ENCODE peak calls at places on chromosomes 5 and 9, in seven cellular contexts. Z is cardiac fibroblast, V is GM20000, P is progenitor cell of endocrine pancreas, T is GM10248, D is K562, E is IMR-90. F is an unnamed sample.

GRCh38 chr5:33257807-33258491 is 182.8 kb upstream of the TARS1 start:
- DNase-seq in P (no peak), D (no peak), T (no peak), Z (peak; percentile 89), E (peak; percentile 89), V (no peak), F (peak; percentile 78)

GRCh38 chr9:81083821-81084512 is 605.4 kb downstream of the TLE1 start:
- DNase-seq in E (peak; percentile 80), Z (peak; percentile 80), D (no peak), P (no peak), V (no peak), T (no peak), F (peak; percentile 21)

GRCh38 chr9:136119259-136120118 is 814 bp upstream of the TMEM250 start:
- DNase-seq in E (peak; percentile 19), T (no peak), P (peak; percentile 39), D (peak; percentile 50), V (peak; percentile 49), Z (peak; percentile 35), F (peak; percentile 35)

GRCh38 chr9:71629816-71630215 is 138.5 kb downstream of the CEMIP2 start:
- DNase-seq in D (no peak), Z (no peak), T (no peak), V (no peak), P (no peak), E (no peak), F (no peak)

GRCh38 chr5:132483661-132484385 is 6.8 kb downstream of the IRF1 start:
- DNase-seq in D (no peak), E (no peak), P (no peak), V (no peak), T (no peak), Z (no peak), F (no peak)

GRCh38 chr5:155080721-155081120 is 67.2 kb downstream of the KIF4B start:
- DNase-seq in E (no peak), P (no peak), D (no peak), T (no peak), V (no peak), Z (no peak), F (no peak)

GRCh38 chr5:73118331-73119011 is 1.9 kb upstream of the TMEM171 start:
- DNase-seq in T (no peak), E (no peak), P (no peak), V (no peak), D (no peak), Z (no peak), F (no peak)

GRCh38 chr9:114278881-114279570 is 43.9 kb upstream of the ORM1 start:
- DNase-seq in Z (peak; percentile 74), V (no peak), P (no peak), E (peak; percentile 51), T (no peak), D (no peak), F (peak; percentile 70)

GRCh38 chr5:59724482-59725392 is 168.8 kb downstream of the PDE4D start:
- DNase-seq in D (peak; percentile 24), V (peak; percentile 48), P (no peak), Z (peak; percentile 69), E (peak; percentile 36), T (peak; percentile 28), F (peak; percentile 22)

GRCh38 chr5:163964650-163965049 is 459.2 kb downstream of the MAT2B start:
- DNase-seq in E (peak; percentile 39), P (no peak), V (no peak), D (no peak), T (no peak), Z (peak; percentile 5), F (no peak)

GRCh38 chr9:115063058-115063850 is 54.7 kb downstream of the TNC start:
- DNase-seq in P (no peak), V (no peak), D (no peak), T (no peak), E (peak; percentile 77), Z (peak; percentile 34), F (peak; percentile 44)

GRCh38 chr9:91144782-91145181 is 216.9 kb downstream of the AUH start:
- DNase-seq in E (peak; percentile 71), P (no peak), T (no peak), D (no peak), V (no peak), Z (no peak), F (peak; percentile 72)

GRCh38 chr9:125214186-125214585 is 13.8 kb downstream of the RABEPK start:
- DNase-seq in P (no peak), V (no peak), D (no peak), E (no peak), Z (no peak), T (no peak), F (no peak)

GRCh38 chr5:128237504-128237903 is 153.9 kb downstream of the SLC12A2 start:
- DNase-seq in P (no peak), Z (peak; percentile 36), E (peak; percentile 23), D (no peak), T (no peak), V (no peak), F (peak; percentile 59)

GRCh38 chr5:138789771-138790242 is 36.6 kb downstream of the CTNNA1 start:
- DNase-seq in T (peak; percentile 64), Z (peak; percentile 61), V (peak; percentile 65), E (peak; percentile 38), P (no peak), D (peak; percentile 55), F (peak; percentile 10)

GRCh38 chr5:36535390-36535789 is 71.0 kb upstream of the SLC1A3 start:
- DNase-seq in V (no peak), D (no peak), T (no peak), E (no peak), P (no peak), Z (no peak), F (no peak)

GRCh38 chr5:113357696-113358476 is 76.9 kb downstream of the TSSK1B start:
- DNase-seq in P (no peak), V (no peak), E (no peak), Z (no peak), T (no peak), D (no peak), F (no peak)

GRCh38 chr9:76676857-76677256 is 87.4 kb upstream of the PCA3 start:
- DNase-seq in P (no peak), Z (no peak), D (no peak), E (no peak), V (no peak), T (no peak), F (no peak)

GRCh38 chr9:125559894-125560293 is 147.1 kb downstream of the MAPKAP1 start:
- DNase-seq in Z (no peak), V (no peak), E (no peak), D (no peak), P (no peak), T (no peak), F (no peak)

GRCh38 chr9:34520096-34520495 is 2.7 kb downstream of the ENHO start:
- DNase-seq in Z (no peak), T (no peak), P (no peak), D (no peak), V (no peak), E (no peak), F (no peak)

GRCh38 chr9:34520505-34521385 is 2.0 kb downstream of the ENHO start:
- DNase-seq in V (no peak), P (no peak), D (no peak), Z (no peak), E (no peak), T (no peak), F (no peak)

GRCh38 chr9:34518896-34519295 is 3.9 kb downstream of the ENHO start:
- DNase-seq in E (no peak), P (no peak), T (no peak), Z (no peak), D (no peak), V (no peak), F (no peak)

GRCh38 chr9:34518110-34518616 is 4.6 kb downstream of the ENHO start:
- DNase-seq in D (no peak), V (no peak), Z (no peak), P (no peak), T (no peak), E (no peak), F (no peak)

DNA sequence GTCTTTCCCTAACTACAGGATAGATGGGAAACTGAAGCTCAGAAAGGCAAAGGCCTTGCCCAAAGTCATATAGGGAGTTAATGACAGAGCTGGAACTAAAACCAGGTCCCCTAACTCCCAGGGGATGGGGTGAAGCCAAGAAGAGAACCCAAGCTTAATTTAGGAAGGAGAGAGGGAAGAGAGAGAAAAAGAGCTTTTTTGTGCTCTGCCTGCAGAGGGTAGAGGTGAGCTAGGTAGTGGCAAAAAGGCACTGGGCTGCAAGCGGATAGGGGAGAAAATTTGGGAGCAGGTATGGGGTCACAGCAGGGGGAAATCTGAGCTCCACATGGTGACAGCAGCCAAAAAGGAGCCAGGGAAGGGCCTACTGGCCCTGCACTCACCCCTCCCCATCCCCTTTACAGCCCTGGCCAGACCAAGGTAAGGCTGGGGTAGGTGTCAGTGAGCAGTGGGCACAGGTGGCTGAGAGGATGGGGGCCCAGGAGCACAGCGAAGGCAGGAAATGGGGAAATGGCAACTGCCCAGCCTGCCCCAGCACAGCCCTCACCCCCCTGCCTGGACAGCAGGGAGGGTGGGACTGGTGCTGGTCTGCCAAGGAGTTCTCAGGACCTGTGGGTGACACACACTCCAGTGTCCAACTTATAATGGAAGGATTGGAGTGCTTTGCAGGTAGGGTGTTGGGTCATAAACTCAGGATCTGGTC is 3.3 kb downstream of the ENHO start:
- DNase-seq in Z (no peak), E (no peak), T (no peak), V (no peak), P (no peak), D (no peak), F (no peak)
- TF ChIP-seq CTCF in Z (no peak), E (no peak), T (no peak), V (no peak), P (no peak), D (peak; percentile 33), F (no peak)

GRCh38 chr9:134175808-134176598 is 11.6 kb upstream of the RNU6ATAC start:
- DNase-seq in P (no peak), E (no peak), T (no peak), V (no peak), D (no peak), Z (no peak), F (no peak)
- TF ChIP-seq CTCF in P (peak; percentile 27), E (peak; percentile 28), T (no peak), V (no peak), D (peak; percentile 6), Z (peak; percentile 2), F (no peak)

GRCh38 chr9:134655591-134656333 is 14.2 kb downstream of the COL5A1 start:
- DNase-seq in D (no peak), Z (no peak), T (no peak), E (no peak), V (no peak), P (no peak), F (no peak)
- TF ChIP-seq CTCF in D (no peak), Z (no peak), T (peak; percentile 11), E (no peak), V (no peak), P (no peak), F (no peak)

DNA sequence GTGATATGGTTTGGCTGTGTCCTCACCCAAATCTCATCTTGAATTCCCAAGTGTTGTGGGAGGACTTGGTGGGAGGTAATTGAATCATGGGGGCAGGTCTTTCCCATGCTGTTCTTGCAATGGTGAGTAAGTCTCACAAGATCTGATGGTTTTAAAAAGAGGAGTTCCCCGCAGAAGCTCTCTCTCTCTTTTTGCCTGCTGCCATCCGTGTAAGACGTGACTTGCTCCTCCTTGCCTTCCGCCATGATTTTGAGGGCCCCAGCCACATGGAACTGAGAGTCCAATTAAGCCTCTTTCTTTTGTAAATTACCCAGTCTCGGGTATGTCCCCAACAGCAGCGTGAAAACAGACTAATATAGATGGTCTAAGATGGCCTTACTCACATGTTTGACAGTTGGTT is 210.1 kb downstream of the FBXL17 start:
- DNase-seq in E (no peak), V (no peak), P (no peak), D (no peak), T (no peak), Z (peak; percentile 3), F (no peak)
- TF ChIP-seq CTCF in E (no peak), V (no peak), P (no peak), D (no peak), T (no peak), Z (no peak), F (no peak)

GRCh38 chr9:9912459-9912858 is 700.3 kb downstream of the PTPRD start:
- DNase-seq in E (no peak), V (no peak), P (no peak), D (no peak), Z (no peak), T (no peak), F (no peak)
- TF ChIP-seq CTCF in E (peak; percentile 16), V (no peak), P (peak; percentile 40), D (no peak), Z (no peak), T (peak; percentile 21), F (peak; percentile 49)